ENCODE peak calls at places on chromosomes 13 and 19, in seven cellular contexts. Z is breast epithelium, X is H1, T is sigmoid colon, W is IMR-90, J is A549, E is adrenal gland. I is an unnamed sample.

GRCh38 chr13:74651121-74651520 is 516.9 kb upstream of the KLF12 start:
- DNase-seq in E (no peak), W (no peak), Z (no peak), T (no peak), X (no peak), J (no peak), I (no peak)

GRCh38 chr13:19665427-19665859 is 32.0 kb downstream of the MPHOSPH8 start:
- DNase-seq in J (no peak), T (no peak), W (no peak), Z (no peak), E (no peak), X (no peak), I (no peak)

GRCh38 chr19:10270180-10270615 is 722 bp upstream of the ICAM1 start:
- DNase-seq in W (no peak), Z (no peak), J (no peak), X (no peak), T (peak; percentile 83), E (peak; percentile 62), I (peak; percentile 47)

GRCh38 chr19:12789098-12789903 is 2.0 kb upstream of the JUNB start:
- DNase-seq in Z (no peak), X (no peak), J (peak; percentile 53), W (peak; percentile 18), E (no peak), T (no peak), I (no peak)

GRCh38 chr19:42290523-42291436 is 11.2 kb upstream of the PRR19 start:
- DNase-seq in J (peak; percentile 79), W (no peak), T (no peak), Z (no peak), E (peak; percentile 36), X (no peak), I (no peak)

GRCh38 chr19:50658438-50659317 is 9.4 kb downstream of the C19orf81 start:
- DNase-seq in X (peak; percentile 65), J (peak; percentile 95), W (peak; percentile 64), Z (no peak), T (no peak), E (peak; percentile 87), I (peak; percentile 21)

GRCh38 chr13:49238621-49239020 is 9.1 kb upstream of the CDADC1 start:
- DNase-seq in J (no peak), E (no peak), X (no peak), Z (no peak), W (no peak), T (no peak), I (no peak)

GRCh38 chr13:39451860-39452301 is 151.1 kb downstream of the LHFPL6 start:
- DNase-seq in T (peak; percentile 77), W (peak; percentile 30), E (peak; percentile 25), Z (no peak), X (no peak), J (no peak), I (no peak)

GRCh38 chr19:4278010-4278409 is 1.1 kb upstream of the SHD start:
- DNase-seq in E (no peak), T (no peak), J (no peak), Z (no peak), W (no peak), X (no peak), I (no peak)

GRCh38 chr19:45971260-45971902 is 2.3 kb downstream of the NOVA2 start:
- DNase-seq in T (no peak), J (no peak), W (no peak), X (no peak), Z (no peak), E (no peak), I (no peak)

GRCh38 chr13:91056746-91057145 is 290.7 kb upstream of the MIR17HG start:
- DNase-seq in T (no peak), W (no peak), X (no peak), E (no peak), Z (no peak), J (no peak), I (no peak)

GRCh38 chr19:38769635-38770211 is 3.6 kb downstream of the LGALS7 start:
- DNase-seq in E (peak; percentile 68), T (peak; percentile 93), Z (peak; percentile 93), J (peak; percentile 85), X (no peak), W (peak; percentile 38), I (peak; percentile 83)

GRCh38 chr13:20609145-20609544 is 42.2 kb downstream of the IFT88 start:
- DNase-seq in Z (no peak), X (no peak), W (peak; percentile 94), T (no peak), E (no peak), J (no peak), I (no peak)

GRCh38 chr13:30572859-30573275 is 44.9 kb upstream of the USPL1 start:
- DNase-seq in T (no peak), W (peak; percentile 57), X (no peak), J (peak; percentile 45), E (no peak), Z (no peak), I (no peak)

GRCh38 chr19:2962018-2962670 is 15.2 kb upstream of the TLE6 start:
- DNase-seq in W (peak; percentile 89), J (peak; percentile 66), E (peak; percentile 57), X (no peak), T (no peak), Z (no peak), I (no peak)

GRCh38 chr13:113428871-113429607 is 24.2 kb downstream of the ADPRHL1 start:
- DNase-seq in X (no peak), W (no peak), E (no peak), Z (no peak), T (no peak), J (no peak), I (no peak)
- H3K27ac ChIP-seq in X (no peak overlapping the region), W (no peak overlapping the region), E (no peak overlapping the region), Z (no peak overlapping the region), T (no peak overlapping the region), J (no peak overlapping the region), I (no peak overlapping the region)

GRCh38 chr19:16516381-16516780 is 20.2 kb downstream of the C19orf44 start:
- DNase-seq in T (no peak), W (no peak), X (no peak), E (no peak), Z (no peak), J (no peak), I (no peak)

GRCh38 chr19:16518483-16519229 is 22.5 kb downstream of the C19orf44 start:
- DNase-seq in T (no peak), J (no peak), X (no peak), W (no peak), E (no peak), Z (no peak), I (no peak)

GRCh38 chr19:16519230-16519687 is 23.0 kb downstream of the CHERP start:
- DNase-seq in T (no peak), Z (no peak), W (no peak), J (no peak), E (no peak), X (no peak), I (no peak)

GRCh38 chr19:16518061-16518460 is 21.9 kb downstream of the C19orf44 start:
- DNase-seq in Z (no peak), W (no peak), E (no peak), X (no peak), J (no peak), T (no peak), I (no peak)

DNA sequence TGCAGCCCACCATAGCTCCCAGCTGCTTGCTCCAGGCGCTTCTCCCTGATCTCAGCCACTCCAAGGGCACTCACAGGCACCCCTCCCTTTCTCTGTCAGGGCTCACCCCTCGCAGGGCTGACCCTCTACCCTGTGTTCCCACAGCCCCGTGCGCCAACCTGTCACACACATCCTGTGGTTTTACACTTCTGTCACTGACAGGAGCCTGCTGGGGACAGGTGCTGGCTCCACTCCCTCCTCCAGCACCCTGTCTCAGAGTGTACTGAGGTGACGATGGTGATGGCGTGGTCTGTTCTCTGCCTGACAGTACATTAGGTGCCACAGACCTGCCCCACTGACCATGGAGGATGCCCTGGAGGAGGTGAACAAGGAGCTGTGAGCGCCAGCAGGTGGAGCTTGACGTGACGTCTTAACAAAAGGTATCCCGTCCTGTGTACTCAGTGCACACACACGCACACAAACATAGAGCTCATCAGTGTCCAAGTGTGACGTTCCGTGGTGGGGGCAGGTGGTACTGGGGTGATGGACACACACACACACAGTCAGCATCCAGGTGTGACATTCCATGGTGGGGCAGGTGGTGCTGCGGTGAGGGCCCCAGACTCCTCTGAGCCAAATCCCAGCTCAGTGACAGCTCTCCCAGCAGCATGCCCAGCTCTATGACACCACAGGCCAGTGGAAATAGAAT is 20.9 kb downstream of the C19orf44 start:
- DNase-seq in W (no peak), J (no peak), X (no peak), E (no peak), Z (no peak), T (no peak), I (no peak)
- TF ChIP-seq POLR2A in W (no peak), J (no peak), X (no peak), E (no peak), Z (no peak), T (no peak), I (no peak)

GRCh38 chr13:26695891-26696311 is 64.7 kb downstream of the GPR12 start:
- DNase-seq in Z (no peak), E (no peak), X (no peak), W (no peak), J (no peak), T (no peak), I (no peak)

GRCh38 chr13:26695360-26695705 is 65.3 kb downstream of the GPR12 start:
- DNase-seq in Z (no peak), J (no peak), T (no peak), X (no peak), W (no peak), E (no peak), I (no peak)

GRCh38 chr13:26698392-26699196 is 62.0 kb downstream of the GPR12 start:
- DNase-seq in J (peak; percentile 72), W (peak; percentile 81), X (peak; percentile 73), Z (peak; percentile 89), E (peak; percentile 80), T (peak; percentile 91), I (peak; percentile 88)

GRCh38 chr13:26699197-26699490 is 61.4 kb downstream of the GPR12 start:
- DNase-seq in X (no peak), Z (no peak), J (no peak), T (no peak), E (no peak), W (no peak), I (no peak)

DNA sequence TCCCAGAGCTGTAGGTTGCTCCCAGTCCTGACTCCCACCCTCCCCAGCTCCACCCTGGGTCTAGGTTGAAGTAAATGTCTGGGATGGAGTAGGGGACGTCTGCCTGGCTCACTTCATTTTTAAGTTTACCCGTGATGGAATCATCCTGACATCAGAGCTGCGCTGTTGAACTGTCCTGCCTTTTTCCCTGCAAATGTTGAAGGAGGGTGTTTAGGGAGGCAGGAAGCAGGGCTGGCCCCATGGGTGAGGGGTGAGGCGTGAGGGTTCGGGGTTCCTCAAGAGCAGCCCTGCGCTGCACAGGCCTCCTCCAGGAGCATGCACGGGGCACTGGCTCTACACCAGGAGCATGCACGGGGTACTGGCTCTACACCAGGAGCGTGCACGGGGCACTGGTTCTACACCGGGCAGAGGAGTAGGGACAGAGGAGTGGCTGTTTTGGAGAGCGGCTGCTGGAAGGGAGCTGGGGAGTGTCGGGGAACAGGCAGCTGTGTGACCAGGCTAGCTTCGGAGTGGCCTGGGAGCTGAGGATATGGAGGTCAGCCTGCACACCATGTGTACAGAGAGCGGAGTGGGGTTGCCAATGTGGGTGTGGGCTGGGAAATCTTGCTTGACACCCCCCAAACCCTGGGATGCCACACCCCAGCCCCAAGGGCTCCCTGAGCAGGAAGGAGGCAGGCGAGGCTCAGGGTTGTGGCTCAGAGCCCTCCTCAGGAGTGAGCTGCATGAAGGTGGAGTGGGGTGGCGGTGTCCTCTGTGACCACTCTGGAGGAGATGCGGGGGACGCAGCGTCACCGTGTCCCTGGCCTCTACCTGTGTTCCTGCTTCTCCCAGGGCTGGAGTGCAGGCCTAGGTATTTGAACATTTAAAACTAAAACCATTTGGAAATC is 63.3 kb downstream of the GPR12 start:
- DNase-seq in E (no peak), J (no peak), Z (no peak), T (no peak), X (no peak), W (no peak), I (no peak)
- H3K27ac ChIP-seq in E (no peak overlapping the region), J (no peak overlapping the region), Z (no peak overlapping the region), T (no peak overlapping the region), X (no peak overlapping the region), W (no peak overlapping the region), I (no peak overlapping the region)

GRCh38 chr13:86900906-86901305 is 770.3 kb upstream of the SLITRK5 start:
- DNase-seq in W (no peak), J (no peak), X (no peak), E (no peak), Z (no peak), T (no peak), I (no peak)
- TF ChIP-seq POLR2A in W (no peak), J (no peak), X (no peak), E (no peak), Z (no peak), T (no peak), I (no peak)